ENCODE peak calls at places on chromosomes 13 and 19, in ten cellular contexts. Y, U, J, G, P, D, K, S, Q and A are unnamed samples.

GRCh38 chr13:50082426-50083283 is 67.4 kb downstream of the KCNRG start:
- DNase-seq in G (peak; percentile 45), J (peak; percentile 71), Y (peak; percentile 79), U (peak; percentile 68), S (no peak), K (no peak), D (peak; percentile 85), P (peak; percentile 53), Q (peak; percentile 55), A (no peak)

GRCh38 chr19:45881082-45881908 is 4.6 kb downstream of the IRF2BP1 start:
- DNase-seq in Q (no peak), K (no peak), Y (no peak), U (no peak), J (no peak), S (no peak), D (no peak), P (no peak), G (no peak), A (no peak)

GRCh38 chr13:34151885-34152284 is 333.9 kb downstream of the RFC3 start:
- DNase-seq in U (no peak), G (no peak), Q (no peak), Y (no peak), S (no peak), K (no peak), D (no peak), P (no peak), J (no peak), A (no peak)

GRCh38 chr13:53368948-53369347 is 340.3 kb downstream of the OLFM4 start:
- DNase-seq in Q (no peak), U (no peak), S (no peak), D (no peak), P (no peak), K (no peak), Y (no peak), J (no peak), G (no peak), A (no peak)

GRCh38 chr13:42396901-42397670 is 125.1 kb downstream of the AKAP11 start:
- DNase-seq in D (no peak), U (no peak), K (no peak), Y (no peak), G (no peak), P (no peak), Q (no peak), S (no peak), J (no peak), A (no peak)

GRCh38 chr19:15328312-15328711 is 4.0 kb downstream of the BRD4 start:
- DNase-seq in G (no peak), D (no peak), J (no peak), P (no peak), U (no peak), S (no peak), K (no peak), Y (no peak), Q (no peak), A (no peak)

GRCh38 chr19:12783849-12784393 is 7.4 kb upstream of the JUNB start:
- DNase-seq in P (no peak), Q (peak; percentile 83), J (no peak), G (no peak), D (no peak), Y (no peak), U (no peak), S (no peak), K (no peak), A (no peak)

GRCh38 chr13:40963927-40964326 is 55.2 kb downstream of the ELF1 start:
- DNase-seq in Y (no peak), K (no peak), G (no peak), D (peak; percentile 61), J (no peak), P (no peak), S (no peak), U (no peak), Q (no peak), A (no peak)

GRCh38 chr13:35367586-35367985 is 108.9 kb downstream of the MAB21L1 start:
- DNase-seq in Y (no peak), P (no peak), J (no peak), D (no peak), G (no peak), U (no peak), K (no peak), Q (no peak), S (no peak), A (no peak)

GRCh38 chr19:49881672-49882394 is 4.3 kb downstream of the TBC1D17 start:
- DNase-seq in U (no peak), S (no peak), D (peak; percentile 57), P (no peak), Y (no peak), G (no peak), K (no peak), J (no peak), Q (no peak), A (no peak)

GRCh38 chr19:17227798-17228367 is 1.9 kb downstream of the OCEL1 start:
- DNase-seq in Y (no peak), D (no peak), Q (no peak), U (no peak), K (no peak), S (no peak), J (no peak), G (no peak), P (no peak), A (no peak)

GRCh38 chr19:38018694-38019426 is 111.9 kb downstream of the SIPA1L3 start:
- DNase-seq in J (no peak), S (no peak), K (no peak), D (no peak), U (no peak), Y (no peak), P (no peak), G (no peak), Q (no peak), A (no peak)

GRCh38 chr13:109874921-109875454 is 88.6 kb upstream of the IRS2 start:
- DNase-seq in P (no peak), G (no peak), Q (peak; percentile 54), Y (no peak), U (no peak), J (no peak), K (peak; percentile 3), S (no peak), D (peak; percentile 5), A (no peak)

GRCh38 chr13:21031594-21031993 is 29.8 kb downstream of the LATS2 start:
- DNase-seq in P (no peak), Y (no peak), D (no peak), K (no peak), J (no peak), G (no peak), S (no peak), Q (no peak), U (no peak), A (no peak)

GRCh38 chr19:10259162-10259905 is 7.3 kb downstream of the MRPL4 start:
- DNase-seq in Q (peak; percentile 93), D (peak; percentile 93), U (peak; percentile 95), K (peak; percentile 69), Y (peak; percentile 94), G (peak; percentile 74), S (no peak), J (peak; percentile 88), P (peak; percentile 76), A (peak; percentile 60)

GRCh38 chr13:110138009-110138699 is 168.8 kb downstream of the COL4A1 start:
- DNase-seq in G (no peak), J (peak; percentile 36), Q (peak; percentile 84), Y (peak; percentile 75), U (peak; percentile 67), D (peak; percentile 88), P (no peak), K (no peak), S (peak; percentile 47), A (peak; percentile 19)

GRCh38 chr13:32125221-32125621 is 93.6 kb downstream of the FRY start:
- DNase-seq in P (no peak), D (peak; percentile 13), Y (no peak), S (no peak), Q (no peak), G (no peak), K (no peak), J (no peak), U (no peak), A (no peak)

GRCh38 chr13:65613004-65613403 is 1617.1 kb downstream of the PCDH9 start:
- DNase-seq in J (no peak), G (no peak), U (no peak), D (peak; percentile 8), Q (no peak), P (no peak), K (no peak), Y (no peak), S (no peak), A (no peak)

GRCh38 chr13:33512880-33513554 is 227.5 kb upstream of the STARD13 start:
- DNase-seq in S (no peak), Y (no peak), D (no peak), P (no peak), K (no peak), G (no peak), Q (no peak), U (no peak), J (no peak), A (no peak)

GRCh38 chr13:33204130-33204927 is 81.2 kb downstream of the STARD13 start:
- DNase-seq in P (no peak), Y (no peak), K (no peak), G (no peak), J (no peak), D (no peak), S (no peak), U (no peak), Q (no peak), A (no peak)

GRCh38 chr13:107680115-107680514 is 535.2 kb downstream of the LIG4 start:
- DNase-seq in P (no peak), K (no peak), U (no peak), D (no peak), Y (no peak), S (no peak), G (no peak), J (no peak), Q (no peak), A (no peak)

GRCh38 chr13:22789027-22789593 is 391.7 kb upstream of the SGCG start:
- DNase-seq in S (no peak), K (no peak), Y (no peak), J (no peak), P (no peak), Q (no peak), D (no peak), G (no peak), U (no peak), A (no peak)

GRCh38 chr13:93296584-93296983 is 70.0 kb downstream of the GPC6 start:
- DNase-seq in P (no peak), G (no peak), U (no peak), K (no peak), Q (no peak), Y (no peak), D (peak; percentile 22), J (no peak), S (no peak), A (no peak)

GRCh38 chr19:12580180-12580694 is 29.0 kb upstream of the ZNF564 start:
- DNase-seq in Y (no peak), P (no peak), J (no peak), D (peak; percentile 84), U (no peak), Q (no peak), G (no peak), K (no peak), S (no peak), A (no peak)